ENCODE peak calls at places on chromosomes 2 and 18, in ten cellular contexts. K is GM06990; S is AG04450; F is CD4-positive, alpha-beta memory T cell; D is AG04449; B is tibial nerve; I is epithelial cell of esophagus; X is Karpas-422; Y is thyroid gland; Q is mammary epithelial cell. L is an unnamed sample.

GRCh38 chr18:54608008-54608642 is 17.1 kb downstream of the DYNAP start:
- DNase-seq in X (no peak), Y (no peak), K (no peak), B (no peak), D (no peak), F (no peak), Q (peak), S (no peak), I (peak), L (no peak)

GRCh38 chr2:69773201-69773600 is 31.3 kb downstream of the ANXA4 start:
- DNase-seq in X (no peak), F (no peak), B (no peak), Y (no peak), K (no peak), I (peak), Q (peak), D (no peak), S (no peak), L (no peak)

GRCh38 chr2:144183744-144184143 is 336.2 kb downstream of the ZEB2 start:
- DNase-seq in Y (no peak), K (peak), X (no peak), B (no peak), S (no peak), D (peak), I (no peak), Q (no peak), F (peak), L (peak)

GRCh38 chr2:8554296-8554806 is 127.5 kb upstream of the ID2 start:
- DNase-seq in F (no peak), K (no peak), D (no peak), Q (no peak), Y (no peak), X (no peak), S (no peak), B (no peak), I (no peak), L (no peak)

GRCh38 chr18:10560457-10561045 is 34.7 kb downstream of the NAPG start:
- DNase-seq in S (peak), D (no peak), I (peak), X (peak), F (peak), K (no peak), B (peak), Q (peak), Y (peak), L (peak)

GRCh38 chr2:8537572-8538155 is 144.2 kb upstream of the ID2 start:
- DNase-seq in I (no peak), X (no peak), Y (no peak), Q (no peak), B (no peak), S (no peak), K (no peak), D (no peak), F (no peak), L (no peak)

GRCh38 chr2:23354554-23354953 is 30.4 kb upstream of the KLHL29 start:
- DNase-seq in B (no peak), Q (no peak), K (no peak), S (no peak), I (no peak), Y (no peak), D (no peak), X (peak), F (no peak), L (no peak)

GRCh38 chr18:33051397-33051796 is 278.6 kb upstream of the KLHL14 start:
- DNase-seq in F (no peak), Y (peak), B (no peak), Q (peak), K (no peak), S (no peak), I (peak), X (no peak), D (no peak), L (no peak)

GRCh38 chr18:54616220-54616848 is 25.3 kb downstream of the DYNAP start:
- DNase-seq in D (no peak), Y (no peak), S (no peak), B (no peak), X (no peak), K (peak), I (peak), Q (no peak), F (no peak), L (peak)

GRCh38 chr2:114450639-114451038 is 8.2 kb downstream of the DPP10 start:
- DNase-seq in B (no peak), S (no peak), Y (no peak), Q (no peak), X (no peak), I (no peak), F (no peak), D (no peak), K (no peak), L (no peak)

GRCh38 chr2:121993682-121994081 is 238.2 kb downstream of the TSN start:
- DNase-seq in Q (no peak), Y (no peak), D (no peak), S (no peak), B (no peak), X (no peak), K (no peak), I (no peak), F (no peak), L (no peak)

GRCh38 chr2:218975060-218975777 is 9.8 kb downstream of the FEV start:
- DNase-seq in S (no peak), I (no peak), K (no peak), Q (no peak), F (no peak), D (no peak), X (no peak), B (no peak), Y (no peak), L (no peak)

GRCh38 chr2:100259991-100260390 is 62.3 kb downstream of the LONRF2 start:
- DNase-seq in I (no peak), Y (no peak), D (no peak), K (no peak), X (no peak), S (no peak), Q (no peak), F (no peak), B (no peak), L (no peak)

GRCh38 chr2:216645636-216645950 is 12.4 kb downstream of the IGFBP2 start:
- DNase-seq in K (no peak), X (no peak), S (no peak), Y (peak), F (no peak), B (no peak), Q (no peak), I (no peak), D (no peak), L (no peak)

GRCh38 chr2:225177098-225177497 is 134.8 kb upstream of the DOCK10 start:
- DNase-seq in B (no peak), K (no peak), F (no peak), X (no peak), Q (peak), D (peak), S (peak), I (peak), Y (no peak), L (no peak)

GRCh38 chr2:230907361-230908093 is 17.5 kb downstream of the GPR55 start:
- DNase-seq in I (no peak), Y (no peak), D (no peak), B (no peak), Q (no peak), K (no peak), S (no peak), F (no peak), X (no peak), L (no peak)

GRCh38 chr2:219486424-219486959 is 12.2 kb upstream of the GMPPA start:
- DNase-seq in I (no peak), D (no peak), B (no peak), K (no peak), X (no peak), S (no peak), F (no peak), Q (no peak), Y (no peak), L (no peak)

GRCh38 chr18:48488388-48488850 is 50.4 kb upstream of the CTIF start:
- DNase-seq in Y (peak), S (peak), F (no peak), I (peak), K (no peak), B (peak), X (no peak), D (peak), Q (peak), L (no peak)

GRCh38 chr2:150705357-150705756 is 217.9 kb upstream of the RND3 start:
- DNase-seq in F (no peak), K (no peak), Y (no peak), D (no peak), Q (no peak), S (no peak), B (no peak), X (no peak), I (no peak), L (no peak)

GRCh38 chr18:8559612-8560011 is 49.6 kb upstream of the RAB12 start:
- DNase-seq in D (no peak), B (no peak), K (no peak), F (no peak), I (peak), S (no peak), Q (peak), Y (no peak), X (no peak), L (no peak)

GRCh38 chr2:204157684-204158083 is 221.1 kb downstream of the ICOS start:
- DNase-seq in S (no peak), I (no peak), B (no peak), K (no peak), X (no peak), F (no peak), Y (no peak), Q (no peak), D (no peak), L (no peak)

GRCh38 chr2:46495347-46496030 is 16.1 kb downstream of the TMEM247 start:
- DNase-seq in S (no peak), D (no peak), F (no peak), I (peak), Y (no peak), B (no peak), Q (no peak), X (no peak), K (no peak), L (no peak)

GRCh38 chr2:65070172-65070830 is 14.1 kb downstream of the CEP68 start:
- DNase-seq in X (no peak), F (no peak), B (no peak), Y (peak), S (no peak), I (peak), Q (peak), D (no peak), K (no peak), L (no peak)

GRCh38 chr2:45669109-45669508 is 17.6 kb downstream of the PRKCE start:
- DNase-seq in K (no peak), X (no peak), Q (no peak), Y (no peak), I (no peak), F (no peak), B (no peak), S (no peak), D (no peak), L (no peak)

DNA sequence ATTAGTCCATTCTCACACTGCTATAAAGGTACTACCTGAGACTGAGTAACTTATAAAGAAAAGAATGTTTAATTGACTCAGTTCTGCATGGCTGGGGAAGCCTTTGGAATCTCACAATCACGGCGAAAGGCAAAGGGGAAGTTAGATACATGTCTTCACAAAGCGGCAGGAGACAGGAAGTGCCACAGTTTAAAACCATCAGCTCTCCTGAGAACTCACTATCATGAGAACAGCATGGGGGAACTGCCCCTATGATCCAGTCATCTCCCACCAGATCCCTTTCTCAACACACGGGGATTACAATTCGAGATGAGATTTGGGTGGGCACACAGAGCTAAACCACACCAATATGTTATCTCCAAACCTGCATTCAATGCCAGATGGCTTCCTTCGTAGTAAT is 716.1 kb downstream of the DCC start:
- DNase-seq in Q (no peak), Y (no peak), F (no peak), X (no peak), B (no peak), I (no peak), D (no peak), S (no peak), K (no peak), L (no peak)
- H3K4me3 ChIP-seq in Q (no peak), Y (no peak), F (no peak), X (no peak), B (no peak), I (no peak), D (no peak), S (no peak), K (no peak), L (no peak)

DNA sequence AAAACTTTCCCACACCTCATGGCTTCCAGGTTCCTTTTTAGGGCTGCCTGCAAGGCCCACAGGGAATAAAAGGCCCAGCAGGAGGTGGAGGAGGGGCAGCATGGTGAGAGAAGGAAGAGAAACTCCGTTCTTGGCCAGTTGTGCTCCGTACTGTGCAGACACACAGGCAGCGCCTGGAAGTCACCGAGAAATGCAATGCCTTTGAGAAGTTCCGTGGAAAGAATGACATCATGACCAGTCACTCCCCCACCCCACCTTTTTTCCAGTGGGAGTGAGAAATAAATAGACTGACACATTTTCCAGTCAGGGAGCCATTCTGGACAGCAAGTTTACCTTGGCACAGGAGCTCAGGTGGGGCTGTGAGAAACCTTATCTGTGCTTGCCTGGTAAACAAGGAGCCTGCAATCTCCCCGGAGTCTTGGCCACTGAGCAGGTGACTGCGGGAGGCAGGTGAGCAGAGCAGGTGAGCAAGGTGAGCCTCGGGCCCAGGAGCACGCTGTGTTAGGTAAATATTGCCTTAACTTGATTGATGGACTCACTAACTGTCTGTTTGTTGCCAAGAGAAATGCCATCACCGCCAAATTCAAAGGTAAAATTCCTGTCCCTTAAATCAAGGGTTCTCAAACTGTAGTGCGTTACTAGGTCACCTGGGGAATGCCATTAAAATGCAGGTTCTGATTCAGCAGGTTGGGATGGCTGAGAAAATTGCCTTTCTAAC is 13.5 kb upstream of the LBH start:
- DNase-seq in Q (peak), F (no peak), D (no peak), S (no peak), Y (no peak), X (peak), K (no peak), I (peak), B (no peak), L (no peak)
- H3K4me3 ChIP-seq in Q (no peak), F (no peak), D (no peak), S (no peak), Y (no peak), X (peak), K (no peak), I (no peak), B (no peak), L (no peak)

DNA sequence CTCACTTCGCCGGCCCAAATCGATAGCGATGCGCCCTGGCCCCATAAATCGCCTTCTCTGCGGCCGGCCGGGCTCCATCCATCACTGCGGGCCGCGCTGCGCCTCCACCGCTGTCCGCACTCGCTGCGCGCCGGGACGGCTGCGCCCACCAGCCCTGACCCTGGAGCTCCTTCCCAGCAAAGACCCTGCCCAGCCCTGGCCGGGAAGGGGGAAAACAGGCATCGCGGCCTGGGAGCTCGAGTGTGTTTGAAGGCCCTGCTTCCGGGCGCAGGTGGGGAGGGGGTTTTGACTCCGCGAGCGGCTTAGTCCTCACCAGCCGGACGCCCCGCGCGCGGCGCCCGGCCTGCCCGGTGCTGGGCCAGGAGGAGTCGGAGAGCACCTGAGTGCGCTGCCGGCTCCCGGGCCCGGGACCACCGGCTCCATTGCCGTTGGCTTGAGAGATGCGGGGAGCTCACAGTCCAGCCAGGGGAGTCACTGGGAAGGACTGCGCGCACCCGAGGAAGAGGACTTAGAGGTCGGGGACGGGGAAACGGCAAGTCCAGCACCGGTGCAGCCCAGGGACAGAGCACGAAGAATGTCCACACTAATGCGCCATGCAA is 1.1 kb downstream of the PAX8 start:
- DNase-seq in K (no peak), Q (no peak), F (no peak), I (no peak), B (no peak), X (no peak), S (no peak), Y (no peak), D (no peak), L (no peak)
- H3K4me3 ChIP-seq in K (no peak), Q (no peak), F (no peak), I (no peak), B (peak), X (no peak), S (peak), Y (peak), D (no peak), L (no peak)

DNA sequence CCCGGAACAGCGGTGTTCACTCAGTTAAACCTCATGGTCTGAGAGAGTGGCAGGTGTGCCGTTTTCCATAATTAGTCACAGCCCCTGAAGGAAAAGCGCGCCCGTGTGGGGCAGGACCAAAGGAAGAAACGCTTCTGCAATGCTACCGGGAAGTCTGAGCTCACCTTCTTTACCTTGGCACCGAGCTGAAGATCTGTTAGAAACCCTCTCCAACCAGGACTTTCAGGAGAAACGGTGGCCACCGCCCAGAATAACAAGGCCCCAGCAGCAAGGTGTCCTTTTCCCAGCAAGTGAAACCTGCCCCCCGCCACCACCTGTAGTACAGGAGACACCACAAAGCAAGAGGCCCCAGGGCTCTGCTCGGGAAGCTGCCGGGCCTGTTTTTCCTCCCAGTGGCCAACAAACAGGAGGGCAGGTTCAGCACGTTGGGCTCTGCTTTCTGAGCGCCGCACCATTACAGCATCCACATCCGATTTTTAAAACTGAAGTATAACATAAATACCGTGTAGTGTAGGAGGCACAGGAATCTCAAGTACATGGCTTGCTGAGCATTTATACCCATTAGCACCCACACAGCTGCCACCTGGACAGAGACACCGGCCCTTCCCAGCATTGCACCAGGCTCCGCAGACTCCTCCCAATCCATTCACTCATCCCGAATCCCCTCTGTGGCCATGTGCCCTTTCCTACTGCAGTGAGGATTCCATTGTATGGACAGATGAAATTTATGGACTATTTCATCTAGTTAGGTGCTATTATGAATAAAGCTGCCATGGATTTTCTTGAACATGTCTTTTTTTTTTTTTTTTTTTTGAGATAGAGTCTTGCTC is 121.8 kb upstream of the RIOK3 start:
- DNase-seq in D (no peak), X (no peak), I (peak), Y (no peak), S (no peak), Q (peak), K (no peak), F (no peak), B (no peak), L (no peak)
- H3K4me3 ChIP-seq in D (no peak), X (no peak), I (peak), Y (no peak), S (no peak), Q (no peak), K (no peak), F (no peak), B (no peak), L (no peak)

GRCh38 chr2:48734576-48735303 is 20.8 kb downstream of the LHCGR start:
- DNase-seq in D (no peak), Y (no peak), B (peak), X (no peak), K (no peak), S (no peak), I (no peak), Q (peak), F (no peak), L (no peak)
- H3K4me3 ChIP-seq in D (no peak), Y (no peak), B (no peak), X (no peak), K (no peak), S (no peak), I (no peak), Q (no peak), F (no peak), L (no peak)

DNA sequence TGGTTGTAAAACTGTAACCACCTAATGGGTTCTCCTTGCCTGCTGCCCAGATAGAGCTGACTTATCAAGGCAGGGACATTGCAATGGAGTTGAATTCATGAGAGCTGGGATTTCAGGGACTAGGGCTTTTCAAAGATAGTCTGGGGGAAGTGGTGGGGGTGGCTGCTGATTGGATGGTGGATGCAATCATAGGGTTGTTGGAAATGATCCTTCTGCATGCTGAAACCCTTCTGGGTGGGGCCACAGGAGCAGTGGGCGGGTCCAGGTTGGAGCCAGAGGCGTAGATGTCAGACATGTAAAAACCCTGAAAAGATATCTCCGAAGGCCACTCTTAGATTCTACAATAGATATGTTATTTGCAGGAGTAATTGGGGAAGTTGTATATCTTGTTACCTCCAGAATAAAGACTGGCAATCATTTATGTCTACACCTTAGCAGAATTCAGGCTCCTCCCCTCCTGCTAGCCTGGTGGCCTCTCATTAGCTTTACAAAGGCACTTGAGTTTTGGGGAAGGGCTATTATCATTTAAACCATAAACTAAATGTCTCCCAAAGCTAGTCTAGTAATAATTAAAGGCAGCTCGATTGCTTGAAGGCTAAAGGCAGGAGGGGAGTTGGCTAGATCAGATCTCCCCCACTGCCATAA is 8.2 kb upstream of the FAM98A start:
- DNase-seq in I (no peak), Q (no peak), S (no peak), X (no peak), D (no peak), F (no peak), B (no peak), Y (no peak), K (no peak), L (no peak)
- H3K4me3 ChIP-seq in I (no peak), Q (no peak), S (no peak), X (no peak), D (no peak), F (no peak), B (no peak), Y (no peak), K (no peak), L (no peak)

L was measured in Jurkat, Clone E6-1.